ENCODE peak calls at places on chromosome 5, in nine cellular contexts. A is lower lobe of right lung; T is HEK293T; M is T-helper 1 cell; L is RWPE1; F is naive thymus-derived CD8-positive, alpha-beta T cell; Z is stimulated activated CD8-positive, alpha-beta memory T cell treated with anti-CD3 and anti-CD28 coated beads, Interleukin-12 subunit alpha, Interleukin-12 subunit beta, amount 100 ng/mL, for 1 hour; H is K562; I is stimulated activated CD4-positive, alpha-beta T cell treated with anti-CD3 and anti-CD28 coated beads, Interleukin-4, amount 100 ng/mL, for 1 hour. R is an unnamed sample.

GRCh38 chr5:36337592-36337991 is 35.9 kb upstream of the RANBP3L start:
- DNase-seq in A (no peak), T (no peak), M (no peak), L (no peak), F (no peak), Z (no peak), H (no peak), I (no peak), R (no peak)

GRCh38 chr5:171435908-171436307 is 16.5 kb downstream of the FGF18 start:
- DNase-seq in A (peak; percentile 32), T (no peak), M (no peak), L (no peak), F (no peak), Z (no peak), H (no peak), I (no peak), R (no peak)

GRCh38 chr5:33180900-33181299 is 259.9 kb upstream of the TARS1 start:
- DNase-seq in A (no peak), T (no peak), M (no peak), L (peak; percentile 51), F (no peak), Z (no peak), H (no peak), I (no peak), R (no peak)

GRCh38 chr5:132032156-132032555 is 20.7 kb upstream of the ACSL6 start:
- DNase-seq in A (no peak), T (no peak), M (no peak), L (no peak), F (no peak), Z (no peak), H (no peak), I (no peak), R (no peak)

GRCh38 chr5:172953776-172954189 is 5.4 kb upstream of the RPL26L1 start:
- DNase-seq in A (no peak), T (no peak), M (no peak), L (peak; percentile 60), F (no peak), Z (no peak), H (no peak), I (no peak), R (no peak)

GRCh38 chr5:14580037-14581034 is 1.3 kb upstream of the OTULINL start:
- DNase-seq in A (no peak), T (no peak), M (no peak), L (no peak), F (no peak), Z (no peak), H (no peak), I (no peak), R (no peak)

GRCh38 chr5:160166973-160167622 is 47.8 kb upstream of the PWWP2A start:
- DNase-seq in A (no peak), T (no peak), M (no peak), L (no peak), F (no peak), Z (no peak), H (no peak), I (no peak), R (no peak)

GRCh38 chr5:132782101-132782500 is 5.1 kb upstream of the SEPTIN8 start:
- DNase-seq in A (no peak), T (no peak), M (no peak), L (peak; percentile 57), F (no peak), Z (no peak), H (no peak), I (no peak), R (no peak)

GRCh38 chr5:168931638-168932345 is 352.6 kb upstream of the PANK3 start:
- DNase-seq in A (no peak), T (no peak), M (no peak), L (peak; percentile 62), F (no peak), Z (no peak), H (no peak), I (no peak), R (no peak)

GRCh38 chr5:171428849-171429542 is 9.5 kb downstream of the FGF18 start:
- DNase-seq in A (peak; percentile 11), T (no peak), M (no peak), L (no peak), F (no peak), Z (no peak), H (no peak), I (no peak), R (no peak)

GRCh38 chr5:125257057-125257970 is 510.9 kb upstream of the ZNF608 start:
- DNase-seq in A (no peak), T (peak; percentile 32), M (no peak), L (no peak), F (no peak), Z (no peak), H (no peak), I (no peak), R (no peak)

GRCh38 chr5:36108758-36109245 is 42.1 kb upstream of the UGT3A2 start:
- DNase-seq in A (no peak), T (no peak), M (no peak), L (no peak), F (no peak), Z (no peak), H (no peak), I (no peak), R (no peak)

GRCh38 chr5:122154491-122154890 is 25.1 kb downstream of the ZNF474 start:
- DNase-seq in A (no peak), T (no peak), M (no peak), L (no peak), F (no peak), Z (no peak), H (no peak), I (no peak), R (no peak)

GRCh38 chr5:150053231-150053626 is 33.1 kb downstream of the CSF1R start:
- DNase-seq in A (no peak), T (no peak), M (no peak), L (no peak), F (no peak), Z (no peak), H (no peak), I (no peak), R (no peak)

GRCh38 chr5:39561421-39561820 is 136.6 kb upstream of the DAB2 start:
- DNase-seq in A (no peak), T (no peak), M (no peak), L (no peak), F (no peak), Z (no peak), H (no peak), I (no peak), R (no peak)

GRCh38 chr5:59618644-59619043 is 274.9 kb downstream of the PDE4D start:
- DNase-seq in A (no peak), T (no peak), M (no peak), L (no peak), F (no peak), Z (no peak), H (no peak), I (no peak), R (no peak)

GRCh38 chr5:87030699-87031098 is 237.0 kb upstream of the RASA1 start:
- DNase-seq in A (no peak), T (no peak), M (no peak), L (no peak), F (no peak), Z (no peak), H (no peak), I (no peak), R (no peak)

R was measured in activated naive CD8-positive, alpha-beta T cell treated with anti-CD3 and anti-CD28 coated beads for 36 hours.